ENCODE peak calls at places on chromosomes 4 and X, in eight cellular contexts. One of them, this sample, is unnamed.

GRCh38 chr4:102663073-102663472 is 97.7 kb downstream of the MANBA start:
- DNase-seq in activated T-helper 1 cell treated with Interleukin-2 at 50 U/mL for 16 hours: no peak
- DNase-seq in dorsolateral prefrontal cortex: no peak
- DNase-seq in substantia nigra: no peak
- DNase-seq in naive thymus-derived CD8-positive, alpha-beta T cell: no peak
- DNase-seq in NCI-H1092: no peak
- DNase-seq in NCI-H82: no peak
- DNase-seq in T-helper 9 cell: no peak
- DNase-seq in this sample: no peak

GRCh38 chrX:129559800-129560199 is 19.7 kb downstream of the OCRL start:
- DNase-seq in activated T-helper 1 cell treated with Interleukin-2 at 50 U/mL for 16 hours: no peak
- DNase-seq in dorsolateral prefrontal cortex: no peak
- DNase-seq in substantia nigra: no peak
- DNase-seq in naive thymus-derived CD8-positive, alpha-beta T cell: no peak
- DNase-seq in NCI-H1092: no peak
- DNase-seq in NCI-H82: no peak
- DNase-seq in T-helper 9 cell: no peak
- DNase-seq in this sample: no peak

GRCh38 chr4:140037353-140038030 is 116.5 kb downstream of the MAML3 start:
- DNase-seq in activated T-helper 1 cell treated with Interleukin-2 at 50 U/mL for 16 hours: no peak
- DNase-seq in dorsolateral prefrontal cortex: no peak
- DNase-seq in substantia nigra: no peak
- DNase-seq in naive thymus-derived CD8-positive, alpha-beta T cell: no peak
- DNase-seq in NCI-H1092: no peak
- DNase-seq in NCI-H82: peak; percentile 77
- DNase-seq in T-helper 9 cell: no peak
- DNase-seq in this sample: no peak

GRCh38 chr4:87853108-87853507 is 20.3 kb downstream of the MEPE start:
- DNase-seq in activated T-helper 1 cell treated with Interleukin-2 at 50 U/mL for 16 hours: no peak
- DNase-seq in dorsolateral prefrontal cortex: no peak
- DNase-seq in substantia nigra: no peak
- DNase-seq in naive thymus-derived CD8-positive, alpha-beta T cell: no peak
- DNase-seq in NCI-H1092: peak; percentile 1
- DNase-seq in NCI-H82: peak; percentile 46
- DNase-seq in T-helper 9 cell: no peak
- DNase-seq in this sample: no peak

GRCh38 chr4:7785017-7785416 is 154.6 kb downstream of the AFAP1 start:
- DNase-seq in activated T-helper 1 cell treated with Interleukin-2 at 50 U/mL for 16 hours: no peak
- DNase-seq in dorsolateral prefrontal cortex: peak; percentile 49
- DNase-seq in substantia nigra: no peak
- DNase-seq in naive thymus-derived CD8-positive, alpha-beta T cell: no peak
- DNase-seq in NCI-H1092: no peak
- DNase-seq in NCI-H82: no peak
- DNase-seq in T-helper 9 cell: no peak
- DNase-seq in this sample: no peak

GRCh38 chr4:148445071-148445902 is 3.1 kb upstream of the NR3C2 start:
- DNase-seq in activated T-helper 1 cell treated with Interleukin-2 at 50 U/mL for 16 hours: peak; percentile 71
- DNase-seq in dorsolateral prefrontal cortex: peak; percentile 66
- DNase-seq in substantia nigra: peak; percentile 53
- DNase-seq in naive thymus-derived CD8-positive, alpha-beta T cell: peak; percentile 86
- DNase-seq in NCI-H1092: no peak
- DNase-seq in NCI-H82: peak; percentile 70
- DNase-seq in T-helper 9 cell: peak; percentile 76
- DNase-seq in this sample: peak; percentile 73

GRCh38 chrX:50838820-50839600 is 25.0 kb upstream of the SHROOM4 start:
- DNase-seq in activated T-helper 1 cell treated with Interleukin-2 at 50 U/mL for 16 hours: no peak
- DNase-seq in dorsolateral prefrontal cortex: no peak
- DNase-seq in substantia nigra: no peak
- DNase-seq in naive thymus-derived CD8-positive, alpha-beta T cell: no peak
- DNase-seq in NCI-H1092: no peak
- DNase-seq in NCI-H82: no peak
- DNase-seq in T-helper 9 cell: no peak
- DNase-seq in this sample: no peak

GRCh38 chr4:176499518-176499917 is 179.8 kb downstream of the SPCS3 start:
- DNase-seq in activated T-helper 1 cell treated with Interleukin-2 at 50 U/mL for 16 hours: no peak
- DNase-seq in dorsolateral prefrontal cortex: no peak
- DNase-seq in substantia nigra: no peak
- DNase-seq in naive thymus-derived CD8-positive, alpha-beta T cell: no peak
- DNase-seq in NCI-H1092: no peak
- DNase-seq in NCI-H82: no peak
- DNase-seq in T-helper 9 cell: no peak
- DNase-seq in this sample: no peak

GRCh38 chrX:84187501-84188319 is at the start of gene RPS6KA6:
- DNase-seq in activated T-helper 1 cell treated with Interleukin-2 at 50 U/mL for 16 hours: no peak
- DNase-seq in dorsolateral prefrontal cortex: peak; percentile 33
- DNase-seq in substantia nigra: peak; percentile 0
- DNase-seq in naive thymus-derived CD8-positive, alpha-beta T cell: no peak
- DNase-seq in NCI-H1092: peak; percentile 81
- DNase-seq in NCI-H82: peak; percentile 64
- DNase-seq in T-helper 9 cell: no peak
- DNase-seq in this sample: no peak

GRCh38 chrX:148380614-148381561 is 119.5 kb upstream of the AFF2 start:
- DNase-seq in activated T-helper 1 cell treated with Interleukin-2 at 50 U/mL for 16 hours: no peak
- DNase-seq in dorsolateral prefrontal cortex: no peak
- DNase-seq in substantia nigra: no peak
- DNase-seq in naive thymus-derived CD8-positive, alpha-beta T cell: peak; percentile 38
- DNase-seq in NCI-H1092: no peak
- DNase-seq in NCI-H82: no peak
- DNase-seq in T-helper 9 cell: peak; percentile 5
- DNase-seq in this sample: peak; percentile 0

GRCh38 chr4:94507281-94507680 is 55.5 kb downstream of the PDLIM5 start:
- DNase-seq in activated T-helper 1 cell treated with Interleukin-2 at 50 U/mL for 16 hours: no peak
- DNase-seq in dorsolateral prefrontal cortex: no peak
- DNase-seq in substantia nigra: no peak
- DNase-seq in naive thymus-derived CD8-positive, alpha-beta T cell: no peak
- DNase-seq in NCI-H1092: no peak
- DNase-seq in NCI-H82: no peak
- DNase-seq in T-helper 9 cell: no peak
- DNase-seq in this sample: no peak

GRCh38 chr4:110046588-110047049 is 133.9 kb downstream of the EGF start:
- DNase-seq in activated T-helper 1 cell treated with Interleukin-2 at 50 U/mL for 16 hours: no peak
- DNase-seq in dorsolateral prefrontal cortex: no peak
- DNase-seq in substantia nigra: no peak
- DNase-seq in naive thymus-derived CD8-positive, alpha-beta T cell: no peak
- DNase-seq in NCI-H1092: no peak
- DNase-seq in NCI-H82: peak; percentile 61
- DNase-seq in T-helper 9 cell: no peak
- DNase-seq in this sample: no peak

GRCh38 chrX:39337461-39337860 is 536.2 kb downstream of the MID1IP1 start:
- DNase-seq in activated T-helper 1 cell treated with Interleukin-2 at 50 U/mL for 16 hours: no peak
- DNase-seq in dorsolateral prefrontal cortex: no peak
- DNase-seq in substantia nigra: no peak
- DNase-seq in naive thymus-derived CD8-positive, alpha-beta T cell: no peak
- DNase-seq in NCI-H1092: peak; percentile 91
- DNase-seq in NCI-H82: peak; percentile 83
- DNase-seq in T-helper 9 cell: no peak
- DNase-seq in this sample: no peak

GRCh38 chrX:29434939-29435338 is 780.4 kb upstream of the MAGEB2 start:
- DNase-seq in activated T-helper 1 cell treated with Interleukin-2 at 50 U/mL for 16 hours: no peak
- DNase-seq in dorsolateral prefrontal cortex: no peak
- DNase-seq in substantia nigra: no peak
- DNase-seq in naive thymus-derived CD8-positive, alpha-beta T cell: no peak
- DNase-seq in NCI-H1092: no peak
- DNase-seq in NCI-H82: no peak
- DNase-seq in T-helper 9 cell: no peak
- DNase-seq in this sample: no peak

GRCh38 chr4:83552924-83553323 is 17.0 kb downstream of the GPAT3 start:
- DNase-seq in activated T-helper 1 cell treated with Interleukin-2 at 50 U/mL for 16 hours: no peak
- DNase-seq in dorsolateral prefrontal cortex: no peak
- DNase-seq in substantia nigra: no peak
- DNase-seq in naive thymus-derived CD8-positive, alpha-beta T cell: no peak
- DNase-seq in NCI-H1092: no peak
- DNase-seq in NCI-H82: no peak
- DNase-seq in T-helper 9 cell: no peak
- DNase-seq in this sample: no peak

GRCh38 chr4:183098080-183098722 is 856 bp upstream of the WWC2 start:
- DNase-seq in activated T-helper 1 cell treated with Interleukin-2 at 50 U/mL for 16 hours: no peak
- DNase-seq in dorsolateral prefrontal cortex: peak; percentile 11
- DNase-seq in substantia nigra: peak; percentile 47
- DNase-seq in naive thymus-derived CD8-positive, alpha-beta T cell: no peak
- DNase-seq in NCI-H1092: no peak
- DNase-seq in NCI-H82: no peak
- DNase-seq in T-helper 9 cell: peak; percentile 25
- DNase-seq in this sample: no peak

GRCh38 chr4:185865901-185866328 is 53.9 kb upstream of the SORBS2 start:
- DNase-seq in activated T-helper 1 cell treated with Interleukin-2 at 50 U/mL for 16 hours: no peak
- DNase-seq in dorsolateral prefrontal cortex: no peak
- DNase-seq in substantia nigra: no peak
- DNase-seq in naive thymus-derived CD8-positive, alpha-beta T cell: no peak
- DNase-seq in NCI-H1092: no peak
- DNase-seq in NCI-H82: no peak
- DNase-seq in T-helper 9 cell: no peak
- DNase-seq in this sample: no peak

GRCh38 chr4:56315041-56315440 is 72.2 kb downstream of the AASDH start:
- DNase-seq in activated T-helper 1 cell treated with Interleukin-2 at 50 U/mL for 16 hours: no peak
- DNase-seq in dorsolateral prefrontal cortex: no peak
- DNase-seq in substantia nigra: no peak
- DNase-seq in naive thymus-derived CD8-positive, alpha-beta T cell: no peak
- DNase-seq in NCI-H1092: no peak
- DNase-seq in NCI-H82: no peak
- DNase-seq in T-helper 9 cell: no peak
- DNase-seq in this sample: no peak

GRCh38 chr4:112031712-112032328 is 113.4 kb upstream of the FAM241A start:
- DNase-seq in activated T-helper 1 cell treated with Interleukin-2 at 50 U/mL for 16 hours: no peak
- DNase-seq in dorsolateral prefrontal cortex: no peak
- DNase-seq in substantia nigra: no peak
- DNase-seq in naive thymus-derived CD8-positive, alpha-beta T cell: no peak
- DNase-seq in NCI-H1092: peak; percentile 8
- DNase-seq in NCI-H82: peak; percentile 82
- DNase-seq in T-helper 9 cell: no peak
- DNase-seq in this sample: no peak

GRCh38 chrX:2507904-2508630 is 7.3 kb upstream of the DHRSX start:
- DNase-seq in activated T-helper 1 cell treated with Interleukin-2 at 50 U/mL for 16 hours: no peak
- DNase-seq in dorsolateral prefrontal cortex: no peak
- DNase-seq in substantia nigra: no peak
- DNase-seq in naive thymus-derived CD8-positive, alpha-beta T cell: no peak
- DNase-seq in NCI-H1092: no peak
- DNase-seq in NCI-H82: no peak
- DNase-seq in T-helper 9 cell: no peak
- DNase-seq in this sample: no peak

GRCh38 chr4:140312101-140312500 is 61.3 kb upstream of the SCOC start:
- DNase-seq in activated T-helper 1 cell treated with Interleukin-2 at 50 U/mL for 16 hours: no peak
- DNase-seq in dorsolateral prefrontal cortex: no peak
- DNase-seq in substantia nigra: no peak
- DNase-seq in naive thymus-derived CD8-positive, alpha-beta T cell: no peak
- DNase-seq in NCI-H1092: no peak
- DNase-seq in NCI-H82: no peak
- DNase-seq in T-helper 9 cell: no peak
- DNase-seq in this sample: no peak

GRCh38 chr4:121217385-121217784 is 53.3 kb upstream of the TNIP3 start:
- DNase-seq in activated T-helper 1 cell treated with Interleukin-2 at 50 U/mL for 16 hours: no peak
- DNase-seq in dorsolateral prefrontal cortex: no peak
- DNase-seq in substantia nigra: no peak
- DNase-seq in naive thymus-derived CD8-positive, alpha-beta T cell: no peak
- DNase-seq in NCI-H1092: no peak
- DNase-seq in NCI-H82: no peak
- DNase-seq in T-helper 9 cell: no peak
- DNase-seq in this sample: no peak

GRCh38 chrX:42128020-42128419 is 204.7 kb upstream of the CASK start:
- DNase-seq in activated T-helper 1 cell treated with Interleukin-2 at 50 U/mL for 16 hours: no peak
- DNase-seq in dorsolateral prefrontal cortex: no peak
- DNase-seq in substantia nigra: no peak
- DNase-seq in naive thymus-derived CD8-positive, alpha-beta T cell: no peak
- DNase-seq in NCI-H1092: no peak
- DNase-seq in NCI-H82: no peak
- DNase-seq in T-helper 9 cell: no peak
- DNase-seq in this sample: no peak

GRCh38 chr4:185774076-185774731 is 37.8 kb downstream of the SORBS2 start:
- DNase-seq in activated T-helper 1 cell treated with Interleukin-2 at 50 U/mL for 16 hours: no peak
- DNase-seq in dorsolateral prefrontal cortex: no peak
- DNase-seq in substantia nigra: no peak
- DNase-seq in naive thymus-derived CD8-positive, alpha-beta T cell: no peak
- DNase-seq in NCI-H1092: no peak
- DNase-seq in NCI-H82: no peak
- DNase-seq in T-helper 9 cell: no peak
- DNase-seq in this sample: no peak

GRCh38 chrX:154749856-154750255 is 1.0 kb downstream of the GAB3 start:
- DNase-seq in activated T-helper 1 cell treated with Interleukin-2 at 50 U/mL for 16 hours: no peak
- DNase-seq in dorsolateral prefrontal cortex: no peak
- DNase-seq in substantia nigra: no peak
- DNase-seq in naive thymus-derived CD8-positive, alpha-beta T cell: no peak
- DNase-seq in NCI-H1092: no peak
- DNase-seq in NCI-H82: peak; percentile 32
- DNase-seq in T-helper 9 cell: no peak
- DNase-seq in this sample: no peak

GRCh38 chr4:11424000-11424399 is 4.7 kb downstream of the HS3ST1 start:
- DNase-seq in activated T-helper 1 cell treated with Interleukin-2 at 50 U/mL for 16 hours: no peak
- DNase-seq in dorsolateral prefrontal cortex: no peak
- DNase-seq in substantia nigra: peak; percentile 5
- DNase-seq in naive thymus-derived CD8-positive, alpha-beta T cell: peak; percentile 26
- DNase-seq in NCI-H1092: peak; percentile 37
- DNase-seq in NCI-H82: peak; percentile 62
- DNase-seq in T-helper 9 cell: no peak
- DNase-seq in this sample: no peak

GRCh38 chrX:132676102-132676501 is 187.3 kb upstream of the MBNL3 start:
- DNase-seq in activated T-helper 1 cell treated with Interleukin-2 at 50 U/mL for 16 hours: no peak
- DNase-seq in dorsolateral prefrontal cortex: no peak
- DNase-seq in substantia nigra: no peak
- DNase-seq in naive thymus-derived CD8-positive, alpha-beta T cell: no peak
- DNase-seq in NCI-H1092: no peak
- DNase-seq in NCI-H82: no peak
- DNase-seq in T-helper 9 cell: no peak
- DNase-seq in this sample: no peak

This sample was measured in effector CD8-positive, alpha-beta T cell.